ENCODE peak calls at places on chromosomes 4 and X, in five cellular contexts. Q is HCT116, K is GM20000, J is fibroblast of lung, X is lower leg skin. I is an unnamed sample.

GRCh38 chrX:30561191-30561590 is 16.4 kb downstream of the TASL start:
- DNase-seq in Q (no peak), K (no peak), J (no peak), X (no peak), I (no peak)

GRCh38 chr4:41692717-41693345 is 55.7 kb downstream of the PHOX2B start:
- DNase-seq in Q (peak; percentile 46), K (peak; percentile 43), J (peak; percentile 46), X (no peak), I (peak; percentile 68)

GRCh38 chr4:81259151-81259550 is 44.1 kb upstream of the PRKG2 start:
- DNase-seq in Q (no peak), K (no peak), J (no peak), X (no peak), I (no peak)

GRCh38 chr4:16670726-16671125 is 227.7 kb downstream of the LDB2 start:
- DNase-seq in Q (no peak), K (no peak), J (no peak), X (no peak), I (no peak)

GRCh38 chrX:116975517-116975916 is 512.7 kb upstream of the CT83 start:
- DNase-seq in Q (no peak), K (no peak), J (no peak), X (no peak), I (no peak)

GRCh38 chrX:103063918-103064434 is at the start of gene BEX1:
- DNase-seq in Q (no peak), K (no peak), J (peak; percentile 52), X (no peak), I (no peak)

GRCh38 chrX:18973527-18974192 is 10.3 kb downstream of the PHKA2 start:
- DNase-seq in Q (no peak), K (no peak), J (no peak), X (no peak), I (no peak)

GRCh38 chr4:3317011-3317655 is 24.3 kb downstream of the RGS12 start:
- DNase-seq in Q (no peak), K (no peak), J (no peak), X (peak; percentile 81), I (no peak)

GRCh38 chr4:72418458-72418857 is 150.6 kb downstream of the ADAMTS3 start:
- DNase-seq in Q (no peak), K (no peak), J (peak; percentile 77), X (no peak), I (peak; percentile 78)

GRCh38 chr4:31108762-31109161 is 388.6 kb downstream of the PCDH7 start:
- DNase-seq in Q (no peak), K (no peak), J (no peak), X (no peak), I (no peak)

GRCh38 chr4:3657917-3658913 is 108.0 kb upstream of the ADRA2C start:
- DNase-seq in Q (no peak), K (no peak), J (peak; percentile 62), X (peak; percentile 89), I (peak; percentile 9)

GRCh38 chr4:789571-790465 is 36.1 kb downstream of the CPLX1 start:
- DNase-seq in Q (no peak), K (no peak), J (no peak), X (no peak), I (no peak)

GRCh38 chr4:189059996-189060570 is 880.6 kb upstream of the FRG1 start:
- DNase-seq in Q (no peak), K (no peak), J (no peak), X (no peak), I (no peak)

GRCh38 chr4:24644983-24645764 is 60.8 kb upstream of the DHX15 start:
- DNase-seq in Q (no peak), K (no peak), J (peak; percentile 56), X (no peak), I (peak; percentile 28)

GRCh38 chr4:155208258-155209054 is at the start of gene NPY2R:
- DNase-seq in Q (no peak), K (no peak), J (peak; percentile 3), X (no peak), I (no peak)

GRCh38 chrX:41512394-41512793 is 65.3 kb downstream of the NYX start:
- DNase-seq in Q (no peak), K (peak; percentile 32), J (no peak), X (no peak), I (no peak)

GRCh38 chr4:93480452-93480851 is 348.1 kb upstream of the ATOH1 start:
- DNase-seq in Q (peak; percentile 15), K (no peak), J (no peak), X (no peak), I (peak; percentile 46)

GRCh38 chr4:7024336-7024890 is 18.8 kb upstream of the TADA2B start:
- DNase-seq in Q (no peak), K (peak; percentile 53), J (no peak), X (no peak), I (no peak)

GRCh38 chr4:304987-305680 is at the start of gene ZNF732:
- DNase-seq in Q (no peak), K (no peak), J (peak; percentile 83), X (no peak), I (peak; percentile 89)

GRCh38 chr4:26931451-26931850 is 70.8 kb downstream of the STIM2 start:
- DNase-seq in Q (no peak), K (no peak), J (no peak), X (no peak), I (no peak)

GRCh38 chr4:183438458-183439113 is 5.8 kb upstream of the CDKN2AIP start:
- DNase-seq in Q (peak; percentile 82), K (no peak), J (peak; percentile 95), X (no peak), I (peak; percentile 96)

GRCh38 chrX:78658851-78659744 is at the start of gene RTL3:
- DNase-seq in Q (no peak), K (no peak), J (peak; percentile 93), X (no peak), I (peak; percentile 18)

GRCh38 chr4:147755567-147756295 is 23.8 kb downstream of the ARHGAP10 start:
- DNase-seq in Q (no peak), K (no peak), J (peak; percentile 89), X (no peak), I (no peak)

GRCh38 chr4:65671402-65671801 is 1.1 kb upstream of the EPHA5 start:
- DNase-seq in Q (no peak), K (no peak), J (no peak), X (no peak), I (no peak)

GRCh38 chr4:65669008-65669971 is 999 bp downstream of the EPHA5 start:
- DNase-seq in Q (no peak), K (peak; percentile 12), J (peak; percentile 59), X (no peak), I (no peak)

GRCh38 chr4:65668201-65669007 is 1.9 kb downstream of the EPHA5 start:
- DNase-seq in Q (no peak), K (peak; percentile 13), J (peak; percentile 71), X (no peak), I (no peak)

GRCh38 chr4:65669981-65670330 is 333 bp downstream of the EPHA5 start:
- DNase-seq in Q (no peak), K (no peak), J (no peak), X (no peak), I (no peak)

DNA sequence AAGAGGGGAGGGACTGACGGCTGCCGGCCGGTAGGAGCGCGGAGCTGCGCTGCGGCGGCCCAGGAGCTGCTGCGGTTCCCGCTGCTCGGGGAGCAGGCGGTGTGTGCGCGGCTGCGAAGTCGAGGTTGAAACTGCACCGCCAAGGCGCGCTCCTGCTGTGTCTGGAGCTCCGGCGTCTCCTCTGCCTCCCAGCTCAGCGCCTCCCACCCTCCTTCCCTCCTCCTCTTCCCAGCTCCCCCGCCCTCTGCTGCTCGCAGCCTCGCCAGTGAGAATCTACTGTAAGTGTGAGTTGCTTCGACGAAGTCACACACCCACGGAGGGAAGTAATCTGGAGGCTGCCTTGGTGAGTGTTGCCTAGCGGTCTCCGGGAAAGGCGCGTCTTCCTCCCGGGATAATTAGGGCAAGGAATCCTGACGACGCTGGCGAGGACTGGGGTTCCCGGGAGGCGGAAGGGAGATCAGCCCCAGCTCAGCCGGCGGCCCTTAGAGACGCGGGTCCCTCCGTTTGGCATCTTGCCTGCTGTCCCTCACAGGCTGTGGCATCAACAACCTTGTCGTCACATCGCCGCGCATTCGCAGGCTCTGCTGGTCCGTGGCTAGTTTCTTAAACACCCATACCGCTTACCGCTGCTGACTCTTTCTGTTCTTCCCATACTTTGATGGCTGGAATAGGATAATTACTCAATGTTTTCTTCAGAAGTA is at the start of gene EPHA5:
- DNase-seq in Q (no peak), K (peak; percentile 11), J (peak; percentile 98), X (peak; percentile 88), I (peak; percentile 78)
- TF ChIP-seq CTCF in Q (no peak), K (no peak), J (no peak), X (no peak), I (no peak)

GRCh38 chr4:124044330-124044729 is 647.7 kb downstream of the SPRY1 start:
- DNase-seq in Q (no peak), K (no peak), J (no peak), X (no peak), I (no peak)

GRCh38 chr4:124044867-124045266 is 648.3 kb downstream of the SPRY1 start:
- DNase-seq in Q (no peak), K (no peak), J (no peak), X (no peak), I (no peak)
- TF ChIP-seq CTCF in Q (no peak), K (no peak), J (no peak), X (no peak), I (no peak)

GRCh38 chr4:120071192-120071795 is 4.6 kb upstream of the MAD2L1 start:
- DNase-seq in Q (peak; percentile 57), K (peak; percentile 32), J (peak; percentile 60), X (no peak), I (peak; percentile 80)
- TF ChIP-seq CTCF in Q (peak; percentile 38), K (peak; percentile 39), J (peak; percentile 59), X (no peak), I (peak; percentile 64)

GRCh38 chr4:22336822-22337221 is 179.0 kb downstream of the ADGRA3 start:
- DNase-seq in Q (no peak), K (no peak), J (no peak), X (no peak), I (no peak)
- TF ChIP-seq CTCF in Q (peak; percentile 15), K (no peak), J (no peak), X (no peak), I (no peak)

I was measured in MCF 10A.